ENCODE peak calls at places on chromosomes 11 and 22, in four cellular contexts. O is H1, C is HepG2, J is GM12892. R is an unnamed sample.

GRCh38 chr11:76579047-76579751 is 91.3 kb downstream of the LRRC32 start:
- DNase-seq in J (no peak), C (no peak), O (peak), R (no peak)

GRCh38 chr11:19220903-19221682 is 19.3 kb upstream of the CSRP3 start:
- DNase-seq in C (no peak), J (no peak), O (no peak), R (no peak)

GRCh38 chr11:3201677-3202181 is 16.9 kb downstream of the MRGPRG start:
- DNase-seq in O (no peak), J (no peak), C (no peak), R (no peak)

GRCh38 chr11:77814848-77815247 is 5.7 kb downstream of the RSF1 start:
- DNase-seq in O (no peak), C (no peak), J (no peak), R (no peak)

GRCh38 chr11:6599884-6600390 is 3.5 kb downstream of the RRP8 start:
- DNase-seq in O (peak), J (no peak), C (no peak), R (no peak)

GRCh38 chr22:47616396-47617020 is 854.1 kb downstream of the TBC1D22A start:
- DNase-seq in C (no peak), O (no peak), J (no peak), R (no peak)

GRCh38 chr11:47415949-47416472 is 7.6 kb downstream of the SLC39A13 start:
- DNase-seq in C (no peak), J (no peak), O (no peak), R (no peak)

GRCh38 chr11:106271686-106272085 is 194.2 kb downstream of the AASDHPPT start:
- DNase-seq in O (no peak), C (no peak), J (no peak), R (no peak)

GRCh38 chr22:43085658-43086606 is 3.3 kb downstream of the TTLL1 start:
- DNase-seq in J (no peak), O (no peak), C (no peak), R (peak)

GRCh38 chr11:114059278-114059983 is at the start of gene ZBTB16:
- DNase-seq in C (no peak), J (no peak), O (peak), R (no peak)

GRCh38 chr11:7467652-7468051 is 17.7 kb upstream of the OLFML1 start:
- DNase-seq in C (no peak), O (no peak), J (no peak), R (no peak)

GRCh38 chr11:46731545-46731944 is 12.5 kb downstream of the F2 start:
- DNase-seq in O (no peak), C (no peak), J (no peak), R (no peak)

GRCh38 chr11:46450846-46451470 is 59.4 kb upstream of the CHRM4 start:
- DNase-seq in C (no peak), O (no peak), J (no peak), R (no peak)

GRCh38 chr22:22836635-22837034 is 51.0 kb upstream of the IGLL5 start:
- DNase-seq in C (no peak), O (no peak), J (no peak), R (no peak)

GRCh38 chr11:33936745-33937612 is 45.1 kb upstream of the LMO2 start:
- DNase-seq in O (no peak), J (no peak), C (no peak), R (no peak)

GRCh38 chr22:33553493-33553892 is 366.8 kb downstream of the LARGE1 start:
- DNase-seq in C (no peak), O (no peak), J (no peak), R (no peak)

GRCh38 chr11:64856382-64857227 is 12.2 kb upstream of the CDC42BPG start:
- DNase-seq in C (peak), J (no peak), O (no peak), R (no peak)

GRCh38 chr11:29486301-29486700 is 530.5 kb downstream of the KCNA4 start:
- DNase-seq in C (no peak), O (no peak), J (no peak), R (no peak)

GRCh38 chr11:72629266-72629665 is 45.0 kb downstream of the PDE2A start:
- DNase-seq in J (no peak), O (no peak), C (no peak), R (no peak)

GRCh38 chr11:134633276-134633675 is 221.2 kb upstream of the B3GAT1 start:
- DNase-seq in C (no peak), J (no peak), O (no peak), R (no peak)

GRCh38 chr11:84922836-84923235 is 704.3 kb downstream of the DLG2 start:
- DNase-seq in C (no peak), O (no peak), J (no peak), R (no peak)

GRCh38 chr11:101043940-101044339 is 85.7 kb downstream of the PGR start:
- DNase-seq in O (no peak), C (no peak), J (no peak), R (no peak)

GRCh38 chr11:2381494-2382128 is 4.5 kb downstream of the CD81 start:
- DNase-seq in J (no peak), O (no peak), C (no peak), R (no peak)

GRCh38 chr11:10019906-10020682 is 273.9 kb downstream of the SBF2 start:
- DNase-seq in O (no peak), C (peak), J (no peak), R (no peak)

GRCh38 chr22:35555351-35555915 is 14.8 kb downstream of the RASD2 start:
- DNase-seq in J (no peak), O (no peak), C (no peak), R (no peak)

DNA sequence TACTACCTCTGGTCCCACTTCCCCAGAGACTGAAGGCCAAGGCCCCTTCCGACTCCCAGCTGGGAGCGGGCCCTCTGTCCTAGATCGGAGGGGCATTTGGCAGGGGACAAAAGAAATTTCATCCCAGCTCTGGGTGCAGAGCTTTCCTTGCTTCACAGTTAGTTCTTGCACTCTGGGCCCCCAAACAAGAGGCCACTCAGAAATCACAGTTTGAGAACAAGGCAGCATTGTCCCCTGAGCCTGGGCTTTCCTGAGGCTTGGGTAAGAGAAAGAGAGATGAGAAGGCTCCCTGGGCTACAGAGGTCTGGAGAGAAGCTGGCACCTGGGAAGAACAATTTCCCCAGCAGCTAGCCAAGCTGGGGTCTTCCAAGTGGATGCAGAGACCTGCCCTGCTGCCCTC is 71.8 kb upstream of the NCAM1 start:
- DNase-seq in C (no peak), O (no peak), J (no peak), R (no peak)
- TF ChIP-seq TAF1 in C (no peak), O (no peak), J (no peak), R (no peak)

GRCh38 chr22:36781656-36782627 is 6.0 kb upstream of the IFT27 start:
- DNase-seq in J (peak), O (peak), C (peak), R (peak)
- TF ChIP-seq POLR2AphosphoS5 in J (no peak), O (no peak), C (no peak), R (no peak)

GRCh38 chr11:95337972-95338429 is 107.0 kb upstream of the SESN3 start:
- DNase-seq in C (no peak), O (no peak), J (no peak), R (no peak)

GRCh38 chr11:95335989-95336388 is 105.0 kb upstream of the SESN3 start:
- DNase-seq in O (no peak), J (no peak), C (no peak), R (no peak)

GRCh38 chr11:95339554-95339953 is 108.6 kb upstream of the SESN3 start:
- DNase-seq in J (no peak), C (no peak), O (no peak), R (no peak)

GRCh38 chr11:95337175-95337957 is 106.4 kb upstream of the SESN3 start:
- DNase-seq in C (no peak), J (peak), O (peak), R (no peak)

DNA sequence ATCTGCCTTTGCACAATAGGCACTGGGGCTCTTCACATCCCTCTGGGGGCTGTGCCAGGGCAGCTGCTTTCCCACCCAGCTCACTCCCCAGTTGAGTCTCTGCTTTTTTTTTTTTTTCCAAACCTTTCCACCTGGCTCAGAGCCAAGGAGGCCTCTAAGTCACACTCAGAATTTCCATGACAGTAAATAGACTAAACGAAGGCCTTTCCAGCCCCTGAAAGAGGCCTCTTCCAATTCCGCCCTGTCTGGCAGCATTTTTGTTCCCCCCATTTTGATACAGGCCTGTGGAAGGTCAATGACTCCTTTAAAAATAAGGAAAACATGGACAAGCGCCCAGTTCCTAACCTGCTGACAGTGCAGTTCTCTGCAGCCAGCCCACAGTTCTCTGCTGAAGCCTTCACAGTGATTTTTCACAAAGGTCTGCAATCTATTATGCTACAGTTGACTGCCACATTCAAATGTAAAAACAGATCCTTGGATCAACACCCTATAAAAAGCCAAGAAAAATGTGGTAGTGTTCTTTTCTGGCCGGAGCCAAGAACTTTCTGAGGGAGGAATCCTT is 107.5 kb upstream of the SESN3 start:
- DNase-seq in O (peak), C (no peak), J (no peak), R (no peak)
- TF ChIP-seq POLR2A in O (no peak), C (no peak), J (no peak), R (no peak)

DNA sequence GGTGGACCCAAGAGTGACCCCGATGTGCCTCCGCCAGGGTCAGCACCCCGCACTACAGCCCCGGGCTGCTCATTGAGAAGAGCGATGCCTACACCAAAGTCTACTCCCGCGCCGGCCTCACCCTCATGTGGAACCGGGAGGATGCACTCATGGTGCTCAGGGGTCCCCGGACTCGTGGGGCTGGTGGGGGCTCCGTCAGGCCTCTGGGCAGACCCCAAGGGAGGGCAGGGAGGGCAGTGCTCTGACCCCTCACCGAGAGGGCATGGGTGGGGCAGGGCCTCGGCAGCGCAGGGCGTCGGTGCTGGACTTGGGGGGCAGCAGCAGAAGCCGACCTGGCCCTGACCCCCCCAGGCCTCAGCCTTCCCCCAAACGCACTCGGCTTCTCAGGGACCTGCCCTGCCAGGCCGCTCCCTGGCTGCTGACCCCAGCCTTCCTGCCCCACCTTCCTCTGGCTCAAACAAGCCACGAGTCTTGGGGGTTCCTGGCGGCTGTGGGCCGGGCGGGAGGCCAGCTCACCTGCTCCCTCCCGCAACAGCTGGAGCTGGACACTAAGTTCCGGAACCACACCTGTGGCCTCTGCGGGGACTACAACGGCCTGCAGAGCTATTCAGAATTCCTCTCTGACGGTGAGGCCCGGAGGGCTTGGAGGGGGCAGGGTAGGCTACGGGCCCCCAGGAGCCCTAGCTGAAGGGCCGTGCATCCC is 2.9 kb downstream of the MUC2 start:
- DNase-seq in O (no peak), C (no peak), J (no peak), R (no peak)
- TF ChIP-seq TAF1 in O (no peak), C (no peak), J (no peak), R (no peak)

DNA sequence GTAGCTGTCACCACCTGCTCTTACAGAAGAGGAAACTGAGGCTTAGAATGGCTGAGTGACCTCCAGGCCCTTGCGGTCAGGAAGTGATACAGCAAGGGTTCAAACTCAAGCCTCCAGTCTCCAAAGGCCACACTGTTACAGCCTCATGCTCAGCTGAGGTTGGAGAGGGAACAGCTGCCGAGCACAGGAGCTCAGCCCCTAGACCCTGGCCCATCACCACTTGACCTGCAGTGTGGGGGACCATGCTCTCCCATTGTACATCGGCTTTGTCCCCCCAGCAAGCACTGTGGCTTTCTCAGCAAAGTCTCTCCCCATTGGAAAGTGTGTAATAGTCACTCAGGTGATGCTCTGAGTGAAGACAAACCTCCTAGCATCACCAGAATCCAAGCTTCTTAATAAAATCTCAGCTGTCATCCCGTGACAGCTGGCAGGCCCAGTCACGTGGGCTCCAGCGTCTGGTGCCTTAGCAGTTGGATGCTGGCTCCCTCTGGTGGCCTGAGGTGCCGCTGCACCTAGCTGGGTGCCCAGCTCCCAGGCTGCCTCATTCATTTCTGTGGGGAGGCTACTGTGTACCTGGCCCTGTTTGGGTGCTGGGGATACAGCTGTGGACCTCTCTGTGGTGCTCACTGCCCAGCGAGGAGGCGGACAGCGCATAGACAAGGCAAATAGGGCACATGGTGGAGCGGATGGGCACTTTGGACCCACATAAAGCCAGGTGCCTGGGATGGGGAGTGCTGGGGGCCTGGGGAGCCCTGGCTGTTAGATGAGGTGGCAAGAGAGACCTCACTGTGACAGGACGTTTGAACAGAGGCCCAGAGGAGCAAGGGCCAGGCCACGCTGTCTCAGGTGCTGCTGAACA is 19.1 kb upstream of the MYRF start:
- DNase-seq in J (peak), O (peak), C (peak), R (peak)
- TF ChIP-seq POLR2AphosphoS5 in J (no peak), O (no peak), C (no peak), R (no peak)

GRCh38 chr11:63623513-63624140 is 9.4 kb upstream of the PLAAT3 start:
- DNase-seq in O (no peak), C (no peak), J (no peak), R (no peak)
- TF ChIP-seq POLR2A in O (no peak), C (no peak), J (no peak), R (no peak)

GRCh38 chr11:68508425-68508824 is 47.9 kb downstream of the PPP6R3 start:
- DNase-seq in O (no peak), J (no peak), C (no peak), R (no peak)
- TF ChIP-seq TAF1 in O (no peak), J (no peak), C (no peak), R (no peak)

DNA sequence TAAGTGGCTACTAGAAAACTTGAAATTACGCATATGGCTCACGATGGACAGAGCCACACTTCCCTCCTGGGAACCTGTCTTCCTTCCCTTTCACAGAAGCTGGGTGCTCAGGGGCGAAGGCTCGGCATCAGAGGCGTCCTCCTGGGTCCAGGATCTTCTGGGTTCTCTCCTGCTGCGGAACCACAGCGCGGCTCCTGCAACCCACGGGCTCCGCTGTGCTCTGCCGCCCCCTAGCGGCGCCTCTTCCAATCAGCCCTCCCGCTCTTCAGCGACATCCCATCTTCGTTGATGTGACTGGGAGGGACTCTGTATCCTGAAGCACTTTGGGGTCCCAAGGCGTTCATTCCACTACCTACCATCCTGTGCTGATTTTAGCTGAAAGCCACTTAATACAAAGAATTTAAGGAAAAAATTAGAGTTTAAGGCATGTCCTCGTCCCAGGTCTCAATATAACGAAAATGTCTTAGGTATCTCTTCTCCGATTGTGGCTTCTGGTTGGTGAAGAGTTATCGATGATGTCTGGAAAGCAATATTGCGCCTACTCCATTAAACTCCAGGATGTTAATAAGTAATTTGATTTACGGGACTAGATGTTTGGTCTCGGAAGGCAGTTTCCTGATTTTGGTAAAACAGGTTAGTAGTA is 14.8 kb upstream of the RPS3 start:
- DNase-seq in J (peak), O (peak), C (peak), R (peak)
- TF ChIP-seq POLR2AphosphoS5 in J (no peak), O (no peak), C (no peak), R (no peak)

GRCh38 chr11:118145285-118146227 is 7.1 kb downstream of the SCN4B start:
- DNase-seq in C (peak), O (peak), J (peak), R (peak)
- TF ChIP-seq POLR2A in C (no peak), O (no peak), J (no peak), R (no peak)

R was measured in GM12891.